ENCODE peak calls at places on chromosomes 4 and X, in six cellular contexts. Y, A, J, F, Z and D are unnamed samples.

GRCh38 chr4:3193531-3194203 is 55.3 kb upstream of the MSANTD1 start:
- DNase-seq in Y (peak; percentile 16), A (no peak), J (peak; percentile 16), F (peak; percentile 44), Z (no peak), D (peak; percentile 6)

GRCh38 chr4:71709961-71710360 is 73.9 kb downstream of the GC start:
- DNase-seq in Y (peak; percentile 76), A (no peak), J (no peak), F (no peak), Z (no peak), D (peak; percentile 34)

GRCh38 chrX:139933904-139934303 is 1.1 kb upstream of the ATP11C start:
- DNase-seq in Y (no peak), A (no peak), J (no peak), F (no peak), Z (no peak), D (no peak)

GRCh38 chrX:38435130-38435529 is 82.7 kb downstream of the OTC start:
- DNase-seq in Y (no peak), A (no peak), J (no peak), F (no peak), Z (no peak), D (no peak)

GRCh38 chr4:156248921-156249320 is 295.3 kb upstream of the CTSO start:
- DNase-seq in Y (no peak), A (no peak), J (no peak), F (no peak), Z (no peak), D (peak; percentile 8)

GRCh38 chr4:183444953-183445543 is 612 bp downstream of the CDKN2AIP start:
- DNase-seq in Y (peak; percentile 2), A (no peak), J (peak; percentile 75), F (no peak), Z (no peak), D (no peak)

GRCh38 chr4:65665951-65666523 is 4.3 kb downstream of the EPHA5 start:
- DNase-seq in Y (peak; percentile 71), A (no peak), J (no peak), F (no peak), Z (no peak), D (peak; percentile 41)

GRCh38 chr4:25320374-25321172 is 8.0 kb downstream of the ZCCHC4 start:
- DNase-seq in Y (peak; percentile 80), A (peak; percentile 70), J (no peak), F (no peak), Z (no peak), D (peak; percentile 65)

GRCh38 chr4:152968806-152969394 is 32.8 kb downstream of the FHDC1 start:
- DNase-seq in Y (peak; percentile 74), A (no peak), J (no peak), F (no peak), Z (no peak), D (peak; percentile 68)

GRCh38 chrX:2552621-2553297 is 52.0 kb upstream of the DHRSX start:
- DNase-seq in Y (peak; percentile 1), A (no peak), J (no peak), F (no peak), Z (no peak), D (peak; percentile 36)

GRCh38 chrX:101973066-101973465 is 41.2 kb upstream of the ZMAT1 start:
- DNase-seq in Y (no peak), A (no peak), J (no peak), F (no peak), Z (no peak), D (no peak)

GRCh38 chr4:94000559-94000958 is 172.0 kb downstream of the ATOH1 start:
- DNase-seq in Y (no peak), A (no peak), J (no peak), F (no peak), Z (no peak), D (peak; percentile 1)
- TF ChIP-seq CTCF in Y (peak; percentile 24), A (no peak), J (no peak), F (no peak), Z (no peak), D (no peak)

DNA sequence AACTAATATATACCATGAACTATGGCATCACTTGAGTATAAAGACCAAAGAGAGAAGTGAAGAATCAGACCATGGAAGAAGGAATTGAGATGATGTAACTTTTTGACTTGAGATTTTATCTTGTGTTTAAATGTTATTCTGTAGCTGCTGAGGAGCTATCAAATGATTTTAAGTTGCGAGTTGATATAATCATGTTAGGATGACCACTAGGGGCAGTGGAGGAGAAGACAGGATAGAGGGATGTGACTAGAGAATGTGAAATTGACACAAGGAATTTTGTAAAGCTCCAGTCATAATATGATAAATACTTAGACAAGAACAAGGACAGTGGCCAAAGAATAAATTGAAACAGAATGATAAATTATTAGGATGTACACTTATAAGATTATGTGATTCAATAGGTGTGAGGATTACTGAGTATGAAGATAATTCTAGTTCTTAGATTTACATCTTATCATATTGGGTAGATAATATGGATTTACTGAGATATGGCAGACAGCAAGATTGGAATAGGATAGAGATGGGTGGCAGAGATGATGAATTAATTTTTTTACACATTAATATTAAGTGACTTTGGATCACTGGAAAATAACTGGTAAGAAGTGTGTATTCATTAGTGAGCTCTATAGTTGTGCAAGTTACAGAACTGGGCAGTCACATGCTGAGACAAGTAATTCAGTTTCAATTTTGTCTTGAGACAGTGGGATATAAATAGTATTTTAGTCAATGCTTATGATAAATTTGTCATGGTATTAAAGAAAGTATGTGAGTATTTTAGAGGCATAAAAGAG is 816.0 kb upstream of the PCDH10 start:
- DNase-seq in Y (peak; percentile 21), A (no peak), J (peak; percentile 23), F (peak; percentile 8), Z (no peak), D (peak; percentile 28)
- TF ChIP-seq CTCF in Y (peak; percentile 57), A (peak; percentile 32), J (peak; percentile 76), F (peak; percentile 24), Z (no peak), D (no peak)

GRCh38 chr4:138576684-138577083 is 334.5 kb upstream of the SLC7A11 start:
- DNase-seq in Y (peak; percentile 64), A (peak; percentile 41), J (peak; percentile 24), F (peak; percentile 57), Z (no peak), D (peak; percentile 58)
- TF ChIP-seq CTCF in Y (peak; percentile 75), A (peak; percentile 64), J (peak; percentile 67), F (peak; percentile 53), Z (no peak), D (peak; percentile 51)

GRCh38 chr4:79290376-79290775 is 35.5 kb downstream of the NAA11 start:
- DNase-seq in Y (no peak), A (no peak), J (no peak), F (no peak), Z (no peak), D (no peak)

GRCh38 chr4:79281577-79282359 is 44.1 kb downstream of the NAA11 start:
- DNase-seq in Y (no peak), A (no peak), J (no peak), F (no peak), Z (no peak), D (no peak)

GRCh38 chr4:79288185-79288584 is 37.7 kb downstream of the NAA11 start:
- DNase-seq in Y (no peak), A (no peak), J (no peak), F (no peak), Z (no peak), D (no peak)

GRCh38 chr4:79284893-79285292 is 41.0 kb downstream of the NAA11 start:
- DNase-seq in Y (no peak), A (no peak), J (no peak), F (no peak), Z (no peak), D (no peak)
- TF ChIP-seq CTCF in Y (no peak), A (no peak), J (no peak), F (no peak), Z (no peak), D (no peak)

DNA sequence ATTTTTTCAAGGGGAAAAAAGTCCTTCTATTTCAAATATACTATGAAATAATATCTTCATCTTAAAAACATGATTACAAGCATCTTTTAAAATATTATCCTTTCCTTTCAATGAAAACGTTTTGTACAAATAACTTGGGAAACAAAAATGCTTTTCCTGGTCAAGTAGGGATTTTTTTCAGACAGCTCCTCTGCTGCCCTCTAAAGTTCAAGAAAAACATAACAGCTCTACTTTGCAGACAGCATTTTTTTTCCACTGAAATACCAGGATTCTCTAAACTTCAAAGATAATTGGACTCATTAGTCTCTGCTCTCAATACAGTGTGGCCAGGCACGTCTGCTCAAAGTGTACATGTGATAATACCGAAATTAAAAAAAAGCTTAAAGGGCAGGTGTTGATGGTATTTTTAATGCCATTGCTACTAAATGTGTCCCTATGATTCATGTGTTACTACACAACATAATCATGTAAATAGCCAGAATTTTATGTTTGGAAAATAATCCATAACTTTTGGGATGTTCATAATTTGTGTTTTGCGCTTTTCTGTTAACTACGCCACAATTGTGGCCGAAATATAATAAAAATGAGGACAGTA is 479.0 kb downstream of the KCNIP4 start:
- DNase-seq in Y (peak; percentile 15), A (peak; percentile 7), J (peak; percentile 4), F (peak; percentile 40), Z (no peak), D (peak; percentile 47)
- TF ChIP-seq CTCF in Y (peak; percentile 58), A (peak; percentile 62), J (peak; percentile 79), F (peak; percentile 54), Z (no peak), D (peak; percentile 63)

GRCh38 chr4:6632125-6632524 is 8.4 kb upstream of the MRFAP1 start:
- DNase-seq in Y (no peak), A (no peak), J (no peak), F (no peak), Z (no peak), D (no peak)

GRCh38 chr4:6634746-6635145 is 5.7 kb upstream of the MRFAP1 start:
- DNase-seq in Y (no peak), A (no peak), J (no peak), F (no peak), Z (no peak), D (no peak)

GRCh38 chr4:6627832-6628231 is 12.7 kb upstream of the MRFAP1 start:
- DNase-seq in Y (no peak), A (no peak), J (no peak), F (no peak), Z (no peak), D (no peak)

GRCh38 chr4:6639137-6639680 is 1.3 kb upstream of the MRFAP1 start:
- DNase-seq in Y (no peak), A (no peak), J (no peak), F (no peak), Z (no peak), D (no peak)

DNA sequence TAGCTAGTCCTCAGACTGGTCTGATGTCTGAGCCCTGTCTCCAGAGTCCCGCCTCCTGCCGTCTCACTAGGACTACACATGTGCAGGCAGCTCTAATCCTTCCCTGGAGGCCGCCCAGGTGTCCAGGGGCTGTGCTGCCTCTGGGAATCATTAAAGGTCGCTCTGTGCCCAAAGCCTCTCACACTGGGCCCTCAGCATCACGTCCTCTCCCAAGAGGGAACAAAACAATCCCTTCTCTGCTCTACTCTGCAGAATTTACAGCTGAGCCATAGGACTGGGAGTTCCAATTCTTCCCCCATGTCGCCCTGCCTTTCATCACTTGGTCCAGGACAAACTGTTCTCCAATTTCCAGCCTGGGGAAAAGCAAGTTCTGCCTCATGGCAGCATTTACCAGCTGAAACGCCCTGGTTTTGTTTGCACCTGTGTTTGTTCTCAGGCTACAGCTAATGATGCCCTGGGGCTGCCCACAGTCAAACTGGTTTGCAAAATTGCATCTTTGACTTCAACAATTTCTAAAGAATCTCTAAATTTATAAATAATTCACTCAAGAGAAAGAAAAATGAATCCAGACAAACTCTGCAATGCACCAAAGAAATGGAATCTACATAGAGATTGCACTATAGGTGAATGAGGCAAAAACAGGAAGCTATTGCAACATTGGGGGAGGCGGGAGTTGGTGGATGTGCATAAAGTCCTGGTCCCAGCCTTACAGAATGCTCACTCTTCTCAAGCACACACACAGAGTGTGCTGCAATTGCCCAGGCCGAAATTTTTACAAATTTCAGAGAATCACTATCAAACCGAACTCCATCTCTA is 7.2 kb upstream of the MRFAP1 start:
- DNase-seq in Y (peak; percentile 9), A (no peak), J (peak; percentile 74), F (no peak), Z (no peak), D (peak; percentile 84)
- TF ChIP-seq CTCF in Y (no peak), A (no peak), J (no peak), F (no peak), Z (no peak), D (no peak)